ENCODE peak calls at places on chromosome 2, in ten cellular contexts. One of them, this sample, is unnamed.

GRCh38 chr2:170711196-170711773 is 3.9 kb upstream of the SP5 start:
- DNase-seq in OCI-LY7: no peak
- DNase-seq in right cardiac atrium: no peak
- DNase-seq in K562: no peak
- DNase-seq in breast epithelium: no peak
- DNase-seq in right atrium auricular region: no peak
- DNase-seq in heart left ventricle: no peak
- DNase-seq in DND-41: no peak
- DNase-seq in CD8-positive, alpha-beta T cell: no peak
- DNase-seq in tibial artery: no peak
- DNase-seq in this sample: no peak

GRCh38 chr2:157172239-157172638 is 85.3 kb upstream of the GALNT5 start:
- DNase-seq in OCI-LY7: no peak
- DNase-seq in right cardiac atrium: no peak
- DNase-seq in K562: no peak
- DNase-seq in breast epithelium: no peak
- DNase-seq in right atrium auricular region: no peak
- DNase-seq in heart left ventricle: no peak
- DNase-seq in DND-41: no peak
- DNase-seq in CD8-positive, alpha-beta T cell: no peak
- DNase-seq in tibial artery: no peak
- DNase-seq in this sample: no peak

GRCh38 chr2:235116885-235117492 is 165.2 kb downstream of the SH3BP4 start:
- DNase-seq in OCI-LY7: peak
- DNase-seq in right cardiac atrium: no peak
- DNase-seq in K562: peak
- DNase-seq in breast epithelium: no peak
- DNase-seq in right atrium auricular region: no peak
- DNase-seq in heart left ventricle: no peak
- DNase-seq in DND-41: no peak
- DNase-seq in CD8-positive, alpha-beta T cell: no peak
- DNase-seq in tibial artery: no peak
- DNase-seq in this sample: no peak

GRCh38 chr2:86552889-86553288 is 10.4 kb downstream of the CHMP3 start:
- DNase-seq in OCI-LY7: no peak
- DNase-seq in right cardiac atrium: peak
- DNase-seq in K562: no peak
- DNase-seq in breast epithelium: no peak
- DNase-seq in right atrium auricular region: no peak
- DNase-seq in heart left ventricle: no peak
- DNase-seq in DND-41: no peak
- DNase-seq in CD8-positive, alpha-beta T cell: peak
- DNase-seq in tibial artery: no peak
- DNase-seq in this sample: no peak

GRCh38 chr2:221704442-221704841 is 132.3 kb upstream of the EPHA4 start:
- DNase-seq in OCI-LY7: no peak
- DNase-seq in right cardiac atrium: peak
- DNase-seq in K562: no peak
- DNase-seq in breast epithelium: no peak
- DNase-seq in right atrium auricular region: no peak
- DNase-seq in heart left ventricle: no peak
- DNase-seq in DND-41: no peak
- DNase-seq in CD8-positive, alpha-beta T cell: no peak
- DNase-seq in tibial artery: no peak
- DNase-seq in this sample: no peak

GRCh38 chr2:186882511-186883071 is 33.6 kb upstream of the ZSWIM2 start:
- DNase-seq in OCI-LY7: no peak
- DNase-seq in right cardiac atrium: no peak
- DNase-seq in K562: no peak
- DNase-seq in breast epithelium: no peak
- DNase-seq in right atrium auricular region: no peak
- DNase-seq in heart left ventricle: no peak
- DNase-seq in DND-41: no peak
- DNase-seq in CD8-positive, alpha-beta T cell: no peak
- DNase-seq in tibial artery: no peak
- DNase-seq in this sample: no peak

GRCh38 chr2:101980368-101980767 is 11.4 kb upstream of the IL1R2 start:
- DNase-seq in OCI-LY7: no peak
- DNase-seq in right cardiac atrium: no peak
- DNase-seq in K562: no peak
- DNase-seq in breast epithelium: no peak
- DNase-seq in right atrium auricular region: no peak
- DNase-seq in heart left ventricle: no peak
- DNase-seq in DND-41: no peak
- DNase-seq in CD8-positive, alpha-beta T cell: no peak
- DNase-seq in tibial artery: no peak
- DNase-seq in this sample: no peak

GRCh38 chr2:68258854-68259253 is 6.5 kb upstream of the PPP3R1 start:
- DNase-seq in OCI-LY7: no peak
- DNase-seq in right cardiac atrium: no peak
- DNase-seq in K562: no peak
- DNase-seq in breast epithelium: no peak
- DNase-seq in right atrium auricular region: no peak
- DNase-seq in heart left ventricle: no peak
- DNase-seq in DND-41: no peak
- DNase-seq in CD8-positive, alpha-beta T cell: no peak
- DNase-seq in tibial artery: no peak
- DNase-seq in this sample: no peak

GRCh38 chr2:165440367-165440766 is 29.1 kb upstream of the CSRNP3 start:
- DNase-seq in OCI-LY7: no peak
- DNase-seq in right cardiac atrium: no peak
- DNase-seq in K562: no peak
- DNase-seq in breast epithelium: no peak
- DNase-seq in right atrium auricular region: no peak
- DNase-seq in heart left ventricle: no peak
- DNase-seq in DND-41: no peak
- DNase-seq in CD8-positive, alpha-beta T cell: no peak
- DNase-seq in tibial artery: no peak
- DNase-seq in this sample: no peak

GRCh38 chr2:129877289-129877741 is 102.2 kb upstream of the RAB6C start:
- DNase-seq in OCI-LY7: peak
- DNase-seq in right cardiac atrium: peak
- DNase-seq in K562: peak
- DNase-seq in breast epithelium: peak
- DNase-seq in right atrium auricular region: peak
- DNase-seq in heart left ventricle: peak
- DNase-seq in DND-41: peak
- DNase-seq in CD8-positive, alpha-beta T cell: peak
- DNase-seq in tibial artery: peak
- DNase-seq in this sample: peak

GRCh38 chr2:169877406-169877805 is 50.2 kb downstream of the UBR3 start:
- DNase-seq in OCI-LY7: peak
- DNase-seq in right cardiac atrium: no peak
- DNase-seq in K562: peak
- DNase-seq in breast epithelium: no peak
- DNase-seq in right atrium auricular region: no peak
- DNase-seq in heart left ventricle: no peak
- DNase-seq in DND-41: no peak
- DNase-seq in CD8-positive, alpha-beta T cell: no peak
- DNase-seq in tibial artery: no peak
- DNase-seq in this sample: no peak

GRCh38 chr2:45132551-45132950 is 123.3 kb upstream of the SIX2 start:
- DNase-seq in OCI-LY7: peak
- DNase-seq in right cardiac atrium: no peak
- DNase-seq in K562: no peak
- DNase-seq in breast epithelium: no peak
- DNase-seq in right atrium auricular region: no peak
- DNase-seq in heart left ventricle: no peak
- DNase-seq in DND-41: no peak
- DNase-seq in CD8-positive, alpha-beta T cell: no peak
- DNase-seq in tibial artery: no peak
- DNase-seq in this sample: no peak

DNA sequence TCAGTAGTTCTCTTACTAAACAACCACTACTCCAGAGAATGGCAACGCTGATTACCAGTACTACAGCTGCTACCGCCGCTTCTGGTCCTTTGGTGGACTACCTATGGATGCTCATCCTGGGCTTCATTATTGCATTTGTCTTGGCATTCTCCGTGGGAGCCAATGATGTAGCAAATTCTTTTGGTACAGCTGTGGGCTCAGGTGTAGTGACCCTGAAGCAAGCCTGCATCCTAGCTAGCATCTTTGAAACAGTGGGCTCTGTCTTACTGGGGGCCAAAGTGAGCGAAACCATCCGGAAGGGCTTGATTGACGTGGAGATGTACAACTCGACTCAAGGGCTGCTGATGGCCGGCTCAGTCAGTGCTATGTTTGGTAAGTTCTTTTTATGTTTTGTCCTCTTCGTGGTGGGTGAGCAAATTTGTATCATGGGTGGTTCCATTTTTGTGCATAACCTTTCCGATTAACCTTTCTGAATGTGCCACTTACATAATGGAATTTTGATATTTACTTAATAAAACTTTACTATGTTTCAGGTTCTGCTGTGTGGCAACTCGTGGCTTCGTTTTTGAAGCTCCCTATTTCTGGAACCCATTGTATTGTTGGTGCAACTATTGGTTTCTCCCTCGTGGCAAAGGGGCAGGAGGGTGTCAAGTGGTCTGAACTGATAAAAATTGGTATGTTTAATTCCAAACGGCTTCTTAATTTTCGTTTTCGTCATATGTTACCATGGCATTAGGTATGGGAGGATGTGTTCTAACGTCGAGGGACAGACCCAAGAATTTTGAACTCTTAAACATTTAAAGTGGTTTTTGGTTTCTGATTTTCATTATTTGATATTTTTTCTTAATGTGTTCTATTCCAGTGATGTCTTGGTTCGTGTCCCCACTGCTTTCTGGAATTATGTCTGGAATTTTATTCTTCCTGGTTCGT is 1.3 kb downstream of the SLC20A1 start:
- DNase-seq in OCI-LY7: peak
- DNase-seq in right cardiac atrium: no peak
- DNase-seq in K562: peak
- DNase-seq in breast epithelium: no peak
- DNase-seq in right atrium auricular region: peak
- DNase-seq in heart left ventricle: no peak
- DNase-seq in DND-41: peak
- DNase-seq in CD8-positive, alpha-beta T cell: no peak
- DNase-seq in tibial artery: no peak
- DNase-seq in this sample: no peak
- H3K27ac ChIP-seq in OCI-LY7: peak
- H3K27ac ChIP-seq in right cardiac atrium: no peak
- H3K27ac ChIP-seq in K562: peak
- H3K27ac ChIP-seq in breast epithelium: no peak
- H3K27ac ChIP-seq in right atrium auricular region: peak
- H3K27ac ChIP-seq in heart left ventricle: peak
- H3K27ac ChIP-seq in DND-41: peak
- H3K27ac ChIP-seq in CD8-positive, alpha-beta T cell: no peak
- H3K27ac ChIP-seq in tibial artery: peak
- H3K27ac ChIP-seq in this sample: peak

DNA sequence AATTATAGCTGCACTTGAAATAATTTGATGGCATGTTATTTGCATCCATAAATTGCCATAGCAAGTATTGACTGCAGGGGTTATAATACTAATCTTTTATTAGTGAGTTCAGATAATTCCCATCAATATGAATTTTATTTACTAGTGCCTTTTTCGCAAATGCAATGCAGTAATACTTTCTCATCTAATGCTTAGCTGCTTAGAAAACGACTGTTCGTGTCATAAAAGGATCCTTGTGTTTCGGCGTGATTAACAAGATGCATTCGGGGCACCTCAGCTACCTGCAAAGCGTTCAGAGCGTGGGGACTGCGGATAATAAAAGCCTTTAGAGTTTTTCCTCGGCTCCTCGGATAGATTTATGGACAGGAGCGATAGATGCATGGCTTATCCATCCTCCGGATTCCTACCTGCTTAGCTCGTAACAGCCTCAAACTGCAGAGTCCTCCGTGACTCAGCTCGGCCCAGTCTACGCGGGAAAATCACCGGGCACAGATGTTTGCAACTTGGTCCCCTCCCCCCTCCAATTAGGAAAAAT is 2.6 kb upstream of the GBX2 start:
- DNase-seq in OCI-LY7: no peak
- DNase-seq in right cardiac atrium: no peak
- DNase-seq in K562: no peak
- DNase-seq in breast epithelium: no peak
- DNase-seq in right atrium auricular region: no peak
- DNase-seq in heart left ventricle: no peak
- DNase-seq in DND-41: no peak
- DNase-seq in CD8-positive, alpha-beta T cell: no peak
- DNase-seq in tibial artery: no peak
- DNase-seq in this sample: no peak
- H3K4me3 ChIP-seq in OCI-LY7: no peak
- H3K4me3 ChIP-seq in right cardiac atrium: no peak
- H3K4me3 ChIP-seq in K562: no peak
- H3K4me3 ChIP-seq in breast epithelium: no peak
- H3K4me3 ChIP-seq in right atrium auricular region: no peak
- H3K4me3 ChIP-seq in heart left ventricle: no peak
- H3K4me3 ChIP-seq in DND-41: no peak
- H3K4me3 ChIP-seq in CD8-positive, alpha-beta T cell: no peak
- H3K4me3 ChIP-seq in tibial artery: no peak
- H3K4me3 ChIP-seq in this sample: no peak

GRCh38 chr2:37827911-37828411 is 97.1 kb upstream of the RMDN2 start:
- DNase-seq in OCI-LY7: no peak
- DNase-seq in right cardiac atrium: no peak
- DNase-seq in K562: no peak
- DNase-seq in breast epithelium: no peak
- DNase-seq in right atrium auricular region: peak
- DNase-seq in heart left ventricle: peak
- DNase-seq in DND-41: no peak
- DNase-seq in CD8-positive, alpha-beta T cell: no peak
- DNase-seq in tibial artery: no peak
- DNase-seq in this sample: no peak
- H3K27ac ChIP-seq in OCI-LY7: no peak
- H3K27ac ChIP-seq in right cardiac atrium: peak
- H3K27ac ChIP-seq in K562: no peak
- H3K27ac ChIP-seq in breast epithelium: no peak
- H3K27ac ChIP-seq in right atrium auricular region: peak
- H3K27ac ChIP-seq in heart left ventricle: peak
- H3K27ac ChIP-seq in DND-41: no peak
- H3K27ac ChIP-seq in CD8-positive, alpha-beta T cell: no peak
- H3K27ac ChIP-seq in tibial artery: peak
- H3K27ac ChIP-seq in this sample: no peak

GRCh38 chr2:10222-10875 is 36.0 kb downstream of the FAM110C start:
- DNase-seq in OCI-LY7: peak
- DNase-seq in right cardiac atrium: peak
- DNase-seq in K562: no peak
- DNase-seq in breast epithelium: no peak
- DNase-seq in right atrium auricular region: no peak
- DNase-seq in heart left ventricle: no peak
- DNase-seq in DND-41: no peak
- DNase-seq in CD8-positive, alpha-beta T cell: no peak
- DNase-seq in tibial artery: peak
- DNase-seq in this sample: no peak

DNA sequence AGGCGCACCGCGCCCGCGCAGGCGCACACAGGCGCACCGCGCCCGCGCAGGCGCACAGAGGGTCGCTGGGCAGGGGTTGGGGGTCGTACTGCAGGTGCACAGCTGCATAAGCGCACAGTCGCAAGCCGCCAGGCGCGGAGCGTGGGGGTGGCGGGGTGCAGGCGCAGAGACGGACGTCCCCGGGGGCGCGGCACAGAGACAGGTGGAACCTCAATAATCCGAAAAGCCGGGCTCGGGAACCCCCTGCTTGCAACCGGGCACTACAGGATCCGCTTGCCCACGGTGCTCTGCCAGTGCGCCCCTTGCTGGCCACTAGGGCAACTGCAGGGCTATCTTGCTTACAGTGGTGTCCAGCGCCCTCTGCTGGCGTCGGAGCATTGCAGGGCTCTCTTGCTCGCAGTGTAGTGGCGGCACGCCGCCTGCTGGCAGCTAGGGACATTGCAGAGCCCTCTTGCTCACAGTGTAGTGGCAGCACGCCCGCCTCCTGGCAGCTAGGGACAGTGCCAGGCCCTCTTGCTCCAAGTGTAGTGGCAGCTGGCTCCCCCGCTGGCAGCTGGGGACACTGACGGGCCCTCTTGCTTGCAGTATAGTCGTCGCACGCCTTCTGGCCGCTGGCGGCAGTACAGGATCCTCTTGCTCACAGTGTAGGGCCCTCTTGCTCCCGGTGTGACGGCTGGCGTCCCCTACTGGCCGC is 34.9 kb downstream of the FAM110C start:
- DNase-seq in OCI-LY7: peak
- DNase-seq in right cardiac atrium: peak
- DNase-seq in K562: peak
- DNase-seq in breast epithelium: peak
- DNase-seq in right atrium auricular region: no peak
- DNase-seq in heart left ventricle: peak
- DNase-seq in DND-41: peak
- DNase-seq in CD8-positive, alpha-beta T cell: peak
- DNase-seq in tibial artery: peak
- DNase-seq in this sample: peak
- H3K4me3 ChIP-seq in OCI-LY7: no peak
- H3K4me3 ChIP-seq in right cardiac atrium: no peak
- H3K4me3 ChIP-seq in K562: no peak
- H3K4me3 ChIP-seq in breast epithelium: no peak
- H3K4me3 ChIP-seq in right atrium auricular region: no peak
- H3K4me3 ChIP-seq in heart left ventricle: no peak
- H3K4me3 ChIP-seq in DND-41: no peak
- H3K4me3 ChIP-seq in CD8-positive, alpha-beta T cell: no peak
- H3K4me3 ChIP-seq in tibial artery: no peak
- H3K4me3 ChIP-seq in this sample: no peak